ENCODE peak calls at places on chromosomes 3 and 15, in eight cellular contexts. L is Caco-2; O is ovary; E is endothelial cell of umbilical vein; T is GM23248; A is iris pigment epithelial cell; B is cardiac fibroblast; Z is activated CD4-positive, CD25-positive, alpha-beta regulatory T cell. Q is an unnamed sample.

GRCh38 chr15:80105193-80105984 is 45.9 kb downstream of the ZFAND6 start:
- DNase-seq in B (peak; percentile 66), Z (no peak), T (peak; percentile 81), A (peak; percentile 84), L (no peak), E (peak; percentile 37), O (no peak), Q (peak; percentile 82)

GRCh38 chr3:101940521-101940992 is 91.2 kb downstream of the NFKBIZ start:
- DNase-seq in L (no peak), A (peak; percentile 99), B (peak; percentile 99), E (peak; percentile 94), Z (no peak), O (peak; percentile 23), T (peak; percentile 96), Q (peak; percentile 99)

GRCh38 chr3:59608356-59608755 is 558.5 kb upstream of the CFAP20DC start:
- DNase-seq in A (no peak), L (no peak), E (no peak), T (no peak), O (no peak), B (no peak), Z (no peak), Q (no peak)

GRCh38 chr3:141020139-141020940 is 30.8 kb upstream of the SPSB4 start:
- DNase-seq in B (no peak), Z (no peak), L (no peak), T (no peak), O (no peak), A (peak; percentile 14), E (no peak), Q (no peak)

GRCh38 chr15:80999623-81000036 is 1.1 kb upstream of the TLNRD1 start:
- DNase-seq in B (no peak), A (no peak), O (no peak), L (no peak), E (no peak), Z (no peak), T (no peak), Q (no peak)

GRCh38 chr3:182397164-182397563 is 396.1 kb upstream of the ATP11B start:
- DNase-seq in T (no peak), L (no peak), O (no peak), A (no peak), B (no peak), E (no peak), Z (no peak), Q (no peak)

GRCh38 chr3:111967651-111968274 is 11.1 kb upstream of the ABHD10 start:
- DNase-seq in Z (peak; percentile 50), O (peak; percentile 87), T (peak; percentile 85), B (peak; percentile 89), A (peak; percentile 79), E (peak; percentile 84), L (peak; percentile 80), Q (peak; percentile 82)

GRCh38 chr3:12833226-12834161 is 7.9 kb downstream of the RPL32 start:
- DNase-seq in E (no peak), O (no peak), B (no peak), A (no peak), T (no peak), L (no peak), Z (no peak), Q (no peak)

GRCh38 chr3:132785292-132785691 is 63.1 kb upstream of the NPHP3 start:
- DNase-seq in A (no peak), O (no peak), T (peak; percentile 46), L (no peak), Z (no peak), E (peak; percentile 57), B (no peak), Q (peak; percentile 52)

GRCh38 chr3:33482126-33482525 is 41.9 kb upstream of the UBP1 start:
- DNase-seq in Z (no peak), O (no peak), T (peak; percentile 1), L (no peak), E (peak; percentile 21), A (peak; percentile 34), B (peak; percentile 15), Q (peak; percentile 40)

GRCh38 chr3:9727743-9728142 is 3.8 kb upstream of the BRPF1 start:
- DNase-seq in E (no peak), L (no peak), A (peak; percentile 81), O (no peak), Z (no peak), T (no peak), B (peak; percentile 47), Q (no peak)

GRCh38 chr15:62608369-62608768 is 434.2 kb upstream of the TPM1 start:
- DNase-seq in A (no peak), O (no peak), B (no peak), Z (no peak), E (no peak), L (no peak), T (no peak), Q (no peak)

GRCh38 chr15:84886211-84886983 is 1.9 kb downstream of the SLC28A1 start:
- DNase-seq in Z (no peak), A (no peak), E (no peak), L (no peak), B (no peak), T (no peak), O (no peak), Q (no peak)

GRCh38 chr3:28924744-28925360 is 356.0 kb upstream of the RBMS3 start:
- DNase-seq in L (no peak), T (peak; percentile 73), Z (no peak), O (no peak), A (peak; percentile 36), B (peak; percentile 45), E (no peak), Q (no peak)

GRCh38 chr3:39101022-39101689 is 6.3 kb downstream of the GORASP1 start:
- DNase-seq in T (peak; percentile 67), Z (no peak), E (peak; percentile 32), O (no peak), B (peak; percentile 57), L (no peak), A (peak; percentile 35), Q (peak; percentile 24)

GRCh38 chr3:152891678-152892077 is 56.7 kb downstream of the P2RY1 start:
- DNase-seq in B (no peak), L (no peak), A (no peak), E (no peak), T (no peak), O (no peak), Z (no peak), Q (no peak)

GRCh38 chr15:70505411-70505919 is 257.9 kb downstream of the UACA start:
- DNase-seq in A (peak; percentile 91), O (no peak), L (no peak), Z (no peak), E (peak; percentile 59), B (peak; percentile 86), T (peak; percentile 95), Q (peak; percentile 79)

GRCh38 chr3:128397484-128397883 is 69.2 kb downstream of the DNAJB8 start:
- DNase-seq in O (no peak), T (no peak), E (no peak), Z (no peak), B (no peak), A (no peak), L (no peak), Q (no peak)

GRCh38 chr3:106425021-106425420 is 556.2 kb upstream of the CBLB start:
- DNase-seq in O (no peak), L (no peak), T (peak; percentile 57), A (peak; percentile 90), B (peak; percentile 73), Z (no peak), E (no peak), Q (peak; percentile 89)

GRCh38 chr3:185732782-185733181 is 92.1 kb downstream of the IGF2BP2 start:
- DNase-seq in O (no peak), L (no peak), B (peak; percentile 96), A (peak; percentile 96), Z (no peak), T (peak; percentile 85), E (peak; percentile 93), Q (peak; percentile 83)

GRCh38 chr15:78751602-78751979 is 59.7 kb downstream of the ADAMTS7 start:
- DNase-seq in T (no peak), A (no peak), B (no peak), E (no peak), O (peak; percentile 11), L (peak; percentile 25), Z (no peak), Q (no peak)

GRCh38 chr15:81752974-81753373 is 292.8 kb downstream of the MEX3B start:
- DNase-seq in T (no peak), L (no peak), Z (no peak), B (no peak), O (no peak), A (no peak), E (no peak), Q (no peak)